ENCODE peak calls at places on chromosome 18, in six cellular contexts. C, H, D, N, X and V are unnamed samples.

GRCh38 chr18:13136056-13136688 is 82.4 kb upstream of the LDLRAD4 start:
- DNase-seq in C (no peak), H (no peak), D (no peak), N (peak), X (no peak), V (no peak)

GRCh38 chr18:34794346-34794745 is 84.2 kb downstream of the DTNA start:
- DNase-seq in C (no peak), H (no peak), D (no peak), N (no peak), X (no peak), V (no peak)

GRCh38 chr18:23133860-23134779 is 1.2 kb upstream of the CABLES1 start:
- DNase-seq in C (peak), H (no peak), D (peak), N (peak), X (peak), V (no peak)

GRCh38 chr18:23354625-23355024 is 98.5 kb upstream of the RIOK3 start:
- DNase-seq in C (peak), H (peak), D (peak), N (no peak), X (peak), V (no peak)

GRCh38 chr18:28125051-28125450 is 51.9 kb downstream of the CDH2 start:
- DNase-seq in C (no peak), H (no peak), D (peak), N (no peak), X (no peak), V (no peak)

GRCh38 chr18:49335677-49336076 is 124.8 kb downstream of the DYM start:
- DNase-seq in C (no peak), H (no peak), D (no peak), N (peak), X (no peak), V (no peak)

GRCh38 chr18:45666520-45666919 is 51.2 kb downstream of the SLC14A2 start:
- DNase-seq in C (no peak), H (no peak), D (no peak), N (no peak), X (no peak), V (no peak)

GRCh38 chr18:21739604-21740473 is 753 bp upstream of the MIB1 start:
- DNase-seq in C (peak), H (peak), D (no peak), N (no peak), X (peak), V (no peak)

GRCh38 chr18:12377556-12378553 is 828 bp upstream of the AFG3L2 start:
- DNase-seq in C (peak), H (no peak), D (no peak), N (no peak), X (no peak), V (no peak)

GRCh38 chr18:79680100-79680879 is 687 bp downstream of the CTDP1 start:
- DNase-seq in C (peak), H (no peak), D (peak), N (peak), X (peak), V (peak)

GRCh38 chr18:57961876-57962505 is 82.0 kb upstream of the NEDD4L start:
- DNase-seq in C (no peak), H (no peak), D (no peak), N (no peak), X (no peak), V (no peak)